ENCODE peak calls at places on chromosomes 3 and 15, in eight cellular contexts. One of them, this sample, is unnamed.

GRCh38 chr3:11211531-11212300 is 57.4 kb downstream of the HRH1 start:
- DNase-seq in activated T-cell treated with anti-CD3 and anti-CD28 coated beads for 1 hour: no peak
- DNase-seq in NCI-H1092: no peak
- DNase-seq in left cardiac atrium: no peak
- DNase-seq in MCF 10A: peak; percentile 47
- DNase-seq in HuH-7.5: no peak
- DNase-seq in HEK293T: no peak
- DNase-seq in NCI-H460: no peak
- DNase-seq in this sample: no peak

GRCh38 chr15:75796321-75796720 is 46.9 kb upstream of the UBE2Q2 start:
- DNase-seq in activated T-cell treated with anti-CD3 and anti-CD28 coated beads for 1 hour: no peak
- DNase-seq in NCI-H1092: no peak
- DNase-seq in left cardiac atrium: no peak
- DNase-seq in MCF 10A: no peak
- DNase-seq in HuH-7.5: no peak
- DNase-seq in HEK293T: no peak
- DNase-seq in NCI-H460: no peak
- DNase-seq in this sample: no peak

GRCh38 chr15:81347910-81348309 is 24.0 kb upstream of the STARD5 start:
- DNase-seq in activated T-cell treated with anti-CD3 and anti-CD28 coated beads for 1 hour: no peak
- DNase-seq in NCI-H1092: no peak
- DNase-seq in left cardiac atrium: no peak
- DNase-seq in MCF 10A: no peak
- DNase-seq in HuH-7.5: no peak
- DNase-seq in HEK293T: no peak
- DNase-seq in NCI-H460: no peak
- DNase-seq in this sample: no peak

GRCh38 chr15:40084657-40085056 is 24.0 kb downstream of the BMF start:
- DNase-seq in activated T-cell treated with anti-CD3 and anti-CD28 coated beads for 1 hour: no peak
- DNase-seq in NCI-H1092: no peak
- DNase-seq in left cardiac atrium: no peak
- DNase-seq in MCF 10A: peak; percentile 47
- DNase-seq in HuH-7.5: no peak
- DNase-seq in HEK293T: no peak
- DNase-seq in NCI-H460: no peak
- DNase-seq in this sample: no peak

GRCh38 chr15:74788042-74788715 is 6.3 kb downstream of the CSK start:
- DNase-seq in activated T-cell treated with anti-CD3 and anti-CD28 coated beads for 1 hour: no peak
- DNase-seq in NCI-H1092: no peak
- DNase-seq in left cardiac atrium: no peak
- DNase-seq in MCF 10A: no peak
- DNase-seq in HuH-7.5: no peak
- DNase-seq in HEK293T: no peak
- DNase-seq in NCI-H460: no peak
- DNase-seq in this sample: no peak

GRCh38 chr3:100072328-100073048 is 41.8 kb downstream of the FILIP1L start:
- DNase-seq in activated T-cell treated with anti-CD3 and anti-CD28 coated beads for 1 hour: no peak
- DNase-seq in NCI-H1092: no peak
- DNase-seq in left cardiac atrium: no peak
- DNase-seq in MCF 10A: peak; percentile 48
- DNase-seq in HuH-7.5: no peak
- DNase-seq in HEK293T: no peak
- DNase-seq in NCI-H460: no peak
- DNase-seq in this sample: no peak

GRCh38 chr15:98806275-98806895 is 158.0 kb downstream of the IGF1R start:
- DNase-seq in activated T-cell treated with anti-CD3 and anti-CD28 coated beads for 1 hour: no peak
- DNase-seq in NCI-H1092: no peak
- DNase-seq in left cardiac atrium: no peak
- DNase-seq in MCF 10A: no peak
- DNase-seq in HuH-7.5: no peak
- DNase-seq in HEK293T: no peak
- DNase-seq in NCI-H460: no peak
- DNase-seq in this sample: no peak

GRCh38 chr3:188242426-188243123 is 88.6 kb downstream of the LPP start:
- DNase-seq in activated T-cell treated with anti-CD3 and anti-CD28 coated beads for 1 hour: no peak
- DNase-seq in NCI-H1092: no peak
- DNase-seq in left cardiac atrium: no peak
- DNase-seq in MCF 10A: no peak
- DNase-seq in HuH-7.5: no peak
- DNase-seq in HEK293T: no peak
- DNase-seq in NCI-H460: no peak
- DNase-seq in this sample: no peak

GRCh38 chr3:52983336-52983807 is 62.5 kb downstream of the SFMBT1 start:
- DNase-seq in activated T-cell treated with anti-CD3 and anti-CD28 coated beads for 1 hour: peak; percentile 18
- DNase-seq in NCI-H1092: no peak
- DNase-seq in left cardiac atrium: no peak
- DNase-seq in MCF 10A: no peak
- DNase-seq in HuH-7.5: no peak
- DNase-seq in HEK293T: no peak
- DNase-seq in NCI-H460: no peak
- DNase-seq in this sample: no peak

GRCh38 chr15:48352474-48353072 is 21.3 kb downstream of the DUT start:
- DNase-seq in activated T-cell treated with anti-CD3 and anti-CD28 coated beads for 1 hour: peak; percentile 33
- DNase-seq in NCI-H1092: peak; percentile 51
- DNase-seq in left cardiac atrium: peak; percentile 44
- DNase-seq in MCF 10A: peak; percentile 83
- DNase-seq in HuH-7.5: no peak
- DNase-seq in HEK293T: peak; percentile 52
- DNase-seq in NCI-H460: peak; percentile 75
- DNase-seq in this sample: no peak

GRCh38 chr3:197132916-197133530 is 103.4 kb upstream of the MELTF start:
- DNase-seq in activated T-cell treated with anti-CD3 and anti-CD28 coated beads for 1 hour: no peak
- DNase-seq in NCI-H1092: no peak
- DNase-seq in left cardiac atrium: no peak
- DNase-seq in MCF 10A: no peak
- DNase-seq in HuH-7.5: no peak
- DNase-seq in HEK293T: no peak
- DNase-seq in NCI-H460: no peak
- DNase-seq in this sample: no peak

GRCh38 chr3:13932578-13933295 is 52.9 kb upstream of the WNT7A start:
- DNase-seq in activated T-cell treated with anti-CD3 and anti-CD28 coated beads for 1 hour: no peak
- DNase-seq in NCI-H1092: no peak
- DNase-seq in left cardiac atrium: peak; percentile 37
- DNase-seq in MCF 10A: no peak
- DNase-seq in HuH-7.5: no peak
- DNase-seq in HEK293T: no peak
- DNase-seq in NCI-H460: no peak
- DNase-seq in this sample: no peak

GRCh38 chr15:100194955-100195354 is 146.8 kb downstream of the ADAMTS17 start:
- DNase-seq in activated T-cell treated with anti-CD3 and anti-CD28 coated beads for 1 hour: no peak
- DNase-seq in NCI-H1092: no peak
- DNase-seq in left cardiac atrium: no peak
- DNase-seq in MCF 10A: no peak
- DNase-seq in HuH-7.5: no peak
- DNase-seq in HEK293T: no peak
- DNase-seq in NCI-H460: no peak
- DNase-seq in this sample: no peak

GRCh38 chr3:98741121-98741716 is 21.9 kb upstream of the ST3GAL6 start:
- DNase-seq in activated T-cell treated with anti-CD3 and anti-CD28 coated beads for 1 hour: no peak
- DNase-seq in NCI-H1092: no peak
- DNase-seq in left cardiac atrium: no peak
- DNase-seq in MCF 10A: peak; percentile 21
- DNase-seq in HuH-7.5: no peak
- DNase-seq in HEK293T: no peak
- DNase-seq in NCI-H460: no peak
- DNase-seq in this sample: no peak

GRCh38 chr3:110243081-110243480 is 828.5 kb upstream of the NECTIN3 start:
- DNase-seq in activated T-cell treated with anti-CD3 and anti-CD28 coated beads for 1 hour: no peak
- DNase-seq in NCI-H1092: no peak
- DNase-seq in left cardiac atrium: no peak
- DNase-seq in MCF 10A: peak; percentile 77
- DNase-seq in HuH-7.5: no peak
- DNase-seq in HEK293T: no peak
- DNase-seq in NCI-H460: no peak
- DNase-seq in this sample: no peak

GRCh38 chr3:127072221-127072771 is 89.4 kb downstream of the PLXNA1 start:
- DNase-seq in activated T-cell treated with anti-CD3 and anti-CD28 coated beads for 1 hour: no peak
- DNase-seq in NCI-H1092: no peak
- DNase-seq in left cardiac atrium: no peak
- DNase-seq in MCF 10A: no peak
- DNase-seq in HuH-7.5: no peak
- DNase-seq in HEK293T: no peak
- DNase-seq in NCI-H460: no peak
- DNase-seq in this sample: no peak

GRCh38 chr3:129695203-129695602 is 88.7 kb upstream of the PLXND1 start:
- DNase-seq in activated T-cell treated with anti-CD3 and anti-CD28 coated beads for 1 hour: no peak
- DNase-seq in NCI-H1092: no peak
- DNase-seq in left cardiac atrium: no peak
- DNase-seq in MCF 10A: peak; percentile 41
- DNase-seq in HuH-7.5: no peak
- DNase-seq in HEK293T: no peak
- DNase-seq in NCI-H460: no peak
- DNase-seq in this sample: no peak

GRCh38 chr3:194939532-194939909 is 253.8 kb downstream of the FAM43A start:
- DNase-seq in activated T-cell treated with anti-CD3 and anti-CD28 coated beads for 1 hour: no peak
- DNase-seq in NCI-H1092: no peak
- DNase-seq in left cardiac atrium: no peak
- DNase-seq in MCF 10A: no peak
- DNase-seq in HuH-7.5: no peak
- DNase-seq in HEK293T: no peak
- DNase-seq in NCI-H460: no peak
- DNase-seq in this sample: no peak

GRCh38 chr3:132773071-132773619 is 50.9 kb upstream of the NPHP3 start:
- DNase-seq in activated T-cell treated with anti-CD3 and anti-CD28 coated beads for 1 hour: no peak
- DNase-seq in NCI-H1092: no peak
- DNase-seq in left cardiac atrium: no peak
- DNase-seq in MCF 10A: no peak
- DNase-seq in HuH-7.5: no peak
- DNase-seq in HEK293T: no peak
- DNase-seq in NCI-H460: no peak
- DNase-seq in this sample: no peak

GRCh38 chr3:138125548-138126221 is 6.5 kb downstream of the A4GNT start:
- DNase-seq in activated T-cell treated with anti-CD3 and anti-CD28 coated beads for 1 hour: no peak
- DNase-seq in NCI-H1092: no peak
- DNase-seq in left cardiac atrium: no peak
- DNase-seq in MCF 10A: peak; percentile 31
- DNase-seq in HuH-7.5: no peak
- DNase-seq in HEK293T: no peak
- DNase-seq in NCI-H460: no peak
- DNase-seq in this sample: no peak

GRCh38 chr15:76336254-76337046 is at the start of gene ISL2:
- DNase-seq in activated T-cell treated with anti-CD3 and anti-CD28 coated beads for 1 hour: no peak
- DNase-seq in NCI-H1092: no peak
- DNase-seq in left cardiac atrium: peak; percentile 67
- DNase-seq in MCF 10A: no peak
- DNase-seq in HuH-7.5: peak; percentile 100
- DNase-seq in HEK293T: peak; percentile 90
- DNase-seq in NCI-H460: peak; percentile 97
- DNase-seq in this sample: no peak

GRCh38 chr3:149703474-149703873 is 45.6 kb upstream of the WWTR1 start:
- DNase-seq in activated T-cell treated with anti-CD3 and anti-CD28 coated beads for 1 hour: no peak
- DNase-seq in NCI-H1092: no peak
- DNase-seq in left cardiac atrium: no peak
- DNase-seq in MCF 10A: no peak
- DNase-seq in HuH-7.5: no peak
- DNase-seq in HEK293T: no peak
- DNase-seq in NCI-H460: no peak
- DNase-seq in this sample: no peak

GRCh38 chr15:45307230-45307924 is 55.3 kb downstream of the SLC28A2 start:
- DNase-seq in activated T-cell treated with anti-CD3 and anti-CD28 coated beads for 1 hour: no peak
- DNase-seq in NCI-H1092: no peak
- DNase-seq in left cardiac atrium: no peak
- DNase-seq in MCF 10A: peak; percentile 37
- DNase-seq in HuH-7.5: peak; percentile 22
- DNase-seq in HEK293T: peak; percentile 17
- DNase-seq in NCI-H460: peak; percentile 28
- DNase-seq in this sample: no peak

GRCh38 chr3:25294406-25294805 is 133.7 kb upstream of the RARB start:
- DNase-seq in activated T-cell treated with anti-CD3 and anti-CD28 coated beads for 1 hour: no peak
- DNase-seq in NCI-H1092: no peak
- DNase-seq in left cardiac atrium: no peak
- DNase-seq in MCF 10A: no peak
- DNase-seq in HuH-7.5: no peak
- DNase-seq in HEK293T: no peak
- DNase-seq in NCI-H460: no peak
- DNase-seq in this sample: no peak

GRCh38 chr3:60136606-60137005 is 1086.8 kb upstream of the CFAP20DC start:
- DNase-seq in activated T-cell treated with anti-CD3 and anti-CD28 coated beads for 1 hour: no peak
- DNase-seq in NCI-H1092: no peak
- DNase-seq in left cardiac atrium: no peak
- DNase-seq in MCF 10A: no peak
- DNase-seq in HuH-7.5: no peak
- DNase-seq in HEK293T: no peak
- DNase-seq in NCI-H460: no peak
- DNase-seq in this sample: no peak

GRCh38 chr15:88843334-88843733 is 40.1 kb downstream of the ACAN start:
- DNase-seq in activated T-cell treated with anti-CD3 and anti-CD28 coated beads for 1 hour: no peak
- DNase-seq in NCI-H1092: no peak
- DNase-seq in left cardiac atrium: no peak
- DNase-seq in MCF 10A: no peak
- DNase-seq in HuH-7.5: no peak
- DNase-seq in HEK293T: no peak
- DNase-seq in NCI-H460: no peak
- DNase-seq in this sample: no peak

GRCh38 chr3:64621275-64621674 is 66.5 kb downstream of the ADAMTS9 start:
- DNase-seq in activated T-cell treated with anti-CD3 and anti-CD28 coated beads for 1 hour: no peak
- DNase-seq in NCI-H1092: no peak
- DNase-seq in left cardiac atrium: no peak
- DNase-seq in MCF 10A: no peak
- DNase-seq in HuH-7.5: no peak
- DNase-seq in HEK293T: no peak
- DNase-seq in NCI-H460: no peak
- DNase-seq in this sample: no peak

GRCh38 chr3:146865175-146865755 is 260.1 kb upstream of the PLSCR5 start:
- DNase-seq in activated T-cell treated with anti-CD3 and anti-CD28 coated beads for 1 hour: no peak
- DNase-seq in NCI-H1092: no peak
- DNase-seq in left cardiac atrium: no peak
- DNase-seq in MCF 10A: no peak
- DNase-seq in HuH-7.5: no peak
- DNase-seq in HEK293T: no peak
- DNase-seq in NCI-H460: no peak
- DNase-seq in this sample: no peak

GRCh38 chr15:31024979-31025378 is 33.6 kb upstream of the MTMR10 start:
- DNase-seq in activated T-cell treated with anti-CD3 and anti-CD28 coated beads for 1 hour: no peak
- DNase-seq in NCI-H1092: no peak
- DNase-seq in left cardiac atrium: no peak
- DNase-seq in MCF 10A: no peak
- DNase-seq in HuH-7.5: no peak
- DNase-seq in HEK293T: no peak
- DNase-seq in NCI-H460: peak; percentile 17
- DNase-seq in this sample: no peak

GRCh38 chr3:194852836-194853508 is 167.3 kb downstream of the FAM43A start:
- DNase-seq in activated T-cell treated with anti-CD3 and anti-CD28 coated beads for 1 hour: no peak
- DNase-seq in NCI-H1092: no peak
- DNase-seq in left cardiac atrium: no peak
- DNase-seq in MCF 10A: no peak
- DNase-seq in HuH-7.5: no peak
- DNase-seq in HEK293T: no peak
- DNase-seq in NCI-H460: no peak
- DNase-seq in this sample: no peak

GRCh38 chr3:127384717-127385539 is 97.1 kb upstream of the PRR20G start:
- DNase-seq in activated T-cell treated with anti-CD3 and anti-CD28 coated beads for 1 hour: no peak
- DNase-seq in NCI-H1092: no peak
- DNase-seq in left cardiac atrium: no peak
- DNase-seq in MCF 10A: no peak
- DNase-seq in HuH-7.5: no peak
- DNase-seq in HEK293T: no peak
- DNase-seq in NCI-H460: no peak
- DNase-seq in this sample: no peak

GRCh38 chr15:41983621-41984571 is 11.5 kb upstream of the EHD4 start:
- DNase-seq in activated T-cell treated with anti-CD3 and anti-CD28 coated beads for 1 hour: no peak
- DNase-seq in NCI-H1092: no peak
- DNase-seq in left cardiac atrium: no peak
- DNase-seq in MCF 10A: no peak
- DNase-seq in HuH-7.5: no peak
- DNase-seq in HEK293T: no peak
- DNase-seq in NCI-H460: no peak
- DNase-seq in this sample: no peak

GRCh38 chr3:377158-377561 is 180.6 kb downstream of the CHL1 start:
- DNase-seq in activated T-cell treated with anti-CD3 and anti-CD28 coated beads for 1 hour: no peak
- DNase-seq in NCI-H1092: no peak
- DNase-seq in left cardiac atrium: no peak
- DNase-seq in MCF 10A: peak; percentile 24
- DNase-seq in HuH-7.5: no peak
- DNase-seq in HEK293T: peak; percentile 12
- DNase-seq in NCI-H460: peak; percentile 41
- DNase-seq in this sample: no peak

GRCh38 chr3:194220776-194221735 is 85.1 kb downstream of the HES1 start:
- DNase-seq in activated T-cell treated with anti-CD3 and anti-CD28 coated beads for 1 hour: no peak
- DNase-seq in NCI-H1092: no peak
- DNase-seq in left cardiac atrium: no peak
- DNase-seq in MCF 10A: no peak
- DNase-seq in HuH-7.5: no peak
- DNase-seq in HEK293T: no peak
- DNase-seq in NCI-H460: no peak
- DNase-seq in this sample: no peak

This sample was measured in omental fat pad.